ENCODE peak calls at places on chromosomes 7 and 10, in six cellular contexts. I, W, C, V, D and E are unnamed samples.

GRCh38 chr7:76509931-76510877 is at the start of gene UPK3B:
- DNase-seq in D (peak; percentile 56), W (peak; percentile 77), I (peak; percentile 58), V (no peak), C (no peak), E (no peak)

GRCh38 chr10:77111611-77112550 is 525.7 kb downstream of the KCNMA1 start:
- DNase-seq in V (peak; percentile 76), I (peak; percentile 63), D (no peak), C (no peak), W (no peak), E (peak; percentile 65)

GRCh38 chr10:99682752-99683151 is 23.4 kb downstream of the ENTPD7 start:
- DNase-seq in V (no peak), I (peak; percentile 62), C (no peak), D (no peak), W (no peak), E (no peak)

GRCh38 chr10:43201545-43202131 is 63.4 kb downstream of the CSGALNACT2 start:
- DNase-seq in C (no peak), W (peak; percentile 53), D (peak; percentile 44), V (no peak), I (no peak), E (no peak)

GRCh38 chr10:6706725-6707124 is 126.6 kb upstream of the PRKCQ start:
- DNase-seq in D (no peak), I (no peak), V (no peak), C (no peak), W (no peak), E (no peak)

GRCh38 chr7:4042402-4042801 is 639.7 kb upstream of the FOXK1 start:
- DNase-seq in V (no peak), I (no peak), W (no peak), D (no peak), C (no peak), E (no peak)

GRCh38 chr10:98380493-98381339 is 34.3 kb downstream of the PYROXD2 start:
- DNase-seq in C (no peak), I (no peak), W (no peak), V (no peak), D (no peak), E (peak; percentile 8)

GRCh38 chr10:61784354-61785131 is 117.0 kb upstream of the ARID5B start:
- DNase-seq in V (no peak), D (no peak), C (no peak), I (no peak), W (no peak), E (peak; percentile 54)

GRCh38 chr10:61937631-61938284 is 36.3 kb downstream of the ARID5B start:
- DNase-seq in W (no peak), I (peak; percentile 79), C (no peak), V (peak; percentile 66), D (no peak), E (no peak)

GRCh38 chr10:14478639-14479038 is 147.9 kb upstream of the FRMD4A start:
- DNase-seq in I (peak; percentile 59), V (peak; percentile 85), D (no peak), W (peak; percentile 79), C (no peak), E (peak; percentile 31)

GRCh38 chr10:10915215-10915614 is 102.5 kb upstream of the CELF2 start:
- DNase-seq in I (no peak), W (no peak), D (no peak), V (no peak), C (no peak), E (no peak)

GRCh38 chr7:153036396-153037063 is 277.0 kb downstream of the ACTR3B start:
- DNase-seq in D (no peak), W (no peak), I (no peak), V (no peak), C (no peak), E (no peak)

GRCh38 chr10:109591631-109592030 is 331.7 kb downstream of the XPNPEP1 start:
- DNase-seq in I (peak; percentile 21), V (no peak), C (no peak), D (no peak), W (no peak), E (no peak)

GRCh38 chr10:63692205-63692896 is 171.2 kb downstream of the REEP3 start:
- DNase-seq in W (no peak), V (peak; percentile 41), D (no peak), I (no peak), C (no peak), E (no peak)

GRCh38 chr10:72267819-72268404 is 5.8 kb upstream of the DDIT4 start:
- DNase-seq in C (no peak), V (no peak), I (no peak), W (no peak), D (no peak), E (no peak)

GRCh38 chr7:3649250-3649649 is 348.2 kb downstream of the SDK1 start:
- DNase-seq in I (peak; percentile 18), D (no peak), W (no peak), C (no peak), V (peak; percentile 20), E (no peak)

GRCh38 chr10:9535744-9536143 is 1481.3 kb downstream of the GATA3 start:
- DNase-seq in C (no peak), I (no peak), V (no peak), D (no peak), W (no peak), E (no peak)

GRCh38 chr7:140719711-140720110 is 23.2 kb downstream of the NDUFB2 start:
- DNase-seq in V (peak; percentile 11), D (no peak), W (no peak), C (no peak), I (no peak), E (no peak)

GRCh38 chr7:149885191-149886017 is 11.6 kb downstream of the ATP6V0E2 start:
- DNase-seq in D (no peak), V (no peak), C (no peak), I (no peak), W (peak; percentile 71), E (peak; percentile 1)

GRCh38 chr10:79403441-79404230 is 41.8 kb downstream of the ZCCHC24 start:
- DNase-seq in C (no peak), W (peak; percentile 85), I (no peak), D (peak; percentile 52), V (no peak), E (no peak)

GRCh38 chr7:105268511-105269392 is 120.0 kb downstream of the SRPK2 start:
- DNase-seq in I (peak; percentile 67), D (no peak), V (peak; percentile 80), W (no peak), C (no peak), E (peak; percentile 49)

GRCh38 chr7:142323706-142324105 is 65.8 kb upstream of the PRSS58 start:
- DNase-seq in D (no peak), W (no peak), V (no peak), I (peak; percentile 41), C (no peak), E (peak; percentile 74)

GRCh38 chr10:29736325-29737208 is 101.8 kb upstream of the SVIL start:
- DNase-seq in V (peak; percentile 59), D (peak; percentile 75), W (peak; percentile 87), C (peak; percentile 35), I (peak; percentile 51), E (no peak)
- H3K4me3 ChIP-seq in V (peak overlapping the region; percentile 83), D (peak overlapping the region; percentile 67), W (peak overlapping the region; percentile 82), C (peak overlapping the region; percentile 71), I (peak overlapping the region; percentile 74), E (no peak overlapping the region)

GRCh38 chr10:3481000-3481335 is 304.0 kb downstream of the KLF6 start:
- DNase-seq in C (no peak), D (no peak), V (no peak), W (no peak), I (no peak), E (no peak)

GRCh38 chr10:3480281-3480999 is 304.6 kb downstream of the KLF6 start:
- DNase-seq in W (no peak), I (no peak), V (no peak), C (no peak), D (no peak), E (no peak)

GRCh38 chr10:3481496-3481895 is 303.5 kb downstream of the KLF6 start:
- DNase-seq in V (no peak), I (no peak), D (no peak), W (no peak), C (no peak), E (no peak)

GRCh38 chr10:3484306-3485187 is 300.5 kb downstream of the KLF6 start:
- DNase-seq in D (no peak), C (no peak), V (peak; percentile 78), W (no peak), I (peak; percentile 29), E (no peak)

GRCh38 chr10:3482200-3482993 is 302.6 kb downstream of the KLF6 start:
- DNase-seq in W (no peak), V (peak; percentile 96), C (no peak), D (no peak), I (peak; percentile 99), E (peak; percentile 44)
- H3K4me3 ChIP-seq in W (peak overlapping the region; percentile 62), V (peak overlapping the region; percentile 40), C (no peak overlapping the region), D (no peak overlapping the region), I (no peak overlapping the region), E (no peak overlapping the region)

GRCh38 chr10:101780187-101780817 is 2.9 kb downstream of the NPM3 start:
- DNase-seq in D (no peak), I (no peak), V (no peak), W (peak; percentile 72), C (no peak), E (no peak)
- H3K4me3 ChIP-seq in D (no peak overlapping the region), I (peak overlapping the region; percentile 33), V (no peak overlapping the region), W (peak overlapping the region; percentile 53), C (peak overlapping the region; percentile 64), E (no peak overlapping the region)

GRCh38 chr7:39415091-39415820 is 150.9 kb upstream of the YAE1 start:
- DNase-seq in I (no peak), V (no peak), W (no peak), C (no peak), D (no peak), E (no peak)
- H3K4me3 ChIP-seq in I (no peak overlapping the region), V (no peak overlapping the region), W (no peak overlapping the region), C (no peak overlapping the region), D (no peak overlapping the region), E (no peak overlapping the region)

DNA sequence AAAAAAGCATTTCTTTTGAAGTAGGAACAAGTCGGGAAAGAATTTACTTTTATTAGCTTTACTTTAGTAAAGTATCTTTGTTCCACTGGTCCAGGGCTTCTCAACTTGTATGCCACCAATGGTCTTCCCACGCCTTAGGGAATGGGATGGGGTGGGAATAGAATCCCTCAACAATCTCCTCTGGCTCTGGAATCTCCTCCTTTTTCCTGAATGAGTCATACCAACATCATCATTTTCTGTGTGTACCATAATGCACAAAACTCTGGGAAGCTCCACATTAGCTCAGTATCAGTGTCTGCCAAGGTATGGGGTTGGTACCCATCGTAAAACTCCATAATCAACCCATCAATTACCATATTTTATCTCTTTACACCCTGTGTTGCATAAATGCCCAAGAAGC is 159.4 kb upstream of the BMPER start:
- DNase-seq in W (no peak), D (no peak), V (peak; percentile 39), I (peak; percentile 57), C (no peak), E (no peak)
- H3K4me3 ChIP-seq in W (no peak overlapping the region), D (no peak overlapping the region), V (no peak overlapping the region), I (no peak overlapping the region), C (no peak overlapping the region), E (no peak overlapping the region)

DNA sequence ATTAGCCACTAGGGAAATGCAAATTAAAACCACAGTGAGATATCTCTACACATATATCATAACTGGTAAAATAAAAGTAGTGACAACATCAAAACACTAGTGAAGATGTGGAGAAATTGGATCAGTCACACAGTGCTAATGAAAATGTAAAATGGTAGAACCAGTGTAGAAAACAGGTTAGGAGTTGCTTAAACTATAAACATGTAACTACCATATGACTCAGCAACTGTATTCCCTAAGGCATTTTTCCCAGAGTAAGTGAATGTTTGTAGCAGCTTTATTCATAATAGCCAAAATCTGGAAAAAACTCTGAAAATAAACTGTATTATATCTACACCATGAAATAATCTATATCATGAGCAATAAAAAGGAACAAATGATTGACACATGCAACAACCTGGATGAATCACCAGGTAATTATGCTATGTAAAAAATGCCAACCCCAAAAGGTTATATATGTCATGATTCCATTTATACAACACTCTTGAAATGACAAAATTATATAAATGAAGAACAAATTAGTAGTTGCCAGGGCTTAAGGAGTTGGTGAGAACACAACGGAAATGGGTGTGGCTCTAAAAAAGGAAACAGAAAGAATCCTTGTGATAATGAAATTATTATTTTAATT is 22.8 kb downstream of the SLC25A40 start:
- DNase-seq in D (no peak), C (no peak), I (peak; percentile 82), W (no peak), V (peak; percentile 39), E (no peak)
- H3K4me3 ChIP-seq in D (no peak overlapping the region), C (no peak overlapping the region), I (no peak overlapping the region), W (no peak overlapping the region), V (no peak overlapping the region), E (no peak overlapping the region)